ENCODE peak calls at places on chromosome 3, in six cellular contexts. C, K, X, H, F and D are unnamed samples.

GRCh38 chr3:183301937-183302580 is 49.0 kb downstream of the B3GNT5 start:
- DNase-seq in C (no peak), K (no peak), X (no peak), H (no peak), F (no peak), D (no peak)

GRCh38 chr3:120332646-120333045 is 16.5 kb downstream of the LRRC58 start:
- DNase-seq in C (no peak), K (no peak), X (no peak), H (no peak), F (no peak), D (no peak)

GRCh38 chr3:161142486-161142885 is 37.3 kb upstream of the B3GALNT1 start:
- DNase-seq in C (no peak), K (peak), X (no peak), H (no peak), F (no peak), D (peak)

GRCh38 chr3:187263270-187263669 is 28.3 kb downstream of the MASP1 start:
- DNase-seq in C (no peak), K (peak), X (no peak), H (peak), F (no peak), D (no peak)

GRCh38 chr3:137116619-137117018 is 158.8 kb downstream of the IL20RB start:
- DNase-seq in C (no peak), K (no peak), X (no peak), H (no peak), F (no peak), D (no peak)

GRCh38 chr3:36804295-36805055 is 40.1 kb upstream of the DCLK3 start:
- DNase-seq in C (no peak), K (no peak), X (peak), H (no peak), F (no peak), D (no peak)

GRCh38 chr3:69094467-69095205 is 9.9 kb downstream of the ARL6IP5 start:
- DNase-seq in C (no peak), K (peak), X (no peak), H (peak), F (no peak), D (no peak)

GRCh38 chr3:185197071-185197470 is 44.2 kb upstream of the C3orf70 start:
- DNase-seq in C (no peak), K (no peak), X (no peak), H (no peak), F (no peak), D (no peak)

GRCh38 chr3:37806505-37807291 is 55.0 kb upstream of the CTDSPL start:
- DNase-seq in C (no peak), K (no peak), X (no peak), H (no peak), F (no peak), D (no peak)

GRCh38 chr3:110806924-110807323 is 264.7 kb upstream of the NECTIN3 start:
- DNase-seq in C (no peak), K (no peak), X (no peak), H (peak), F (no peak), D (peak)

GRCh38 chr3:105154692-105155091 is 212.0 kb upstream of the ALCAM start:
- DNase-seq in C (no peak), K (no peak), X (no peak), H (no peak), F (no peak), D (no peak)

GRCh38 chr3:141498592-141499223 is 11.9 kb downstream of the RASA2 start:
- DNase-seq in C (peak), K (no peak), X (no peak), H (no peak), F (no peak), D (no peak)

DNA sequence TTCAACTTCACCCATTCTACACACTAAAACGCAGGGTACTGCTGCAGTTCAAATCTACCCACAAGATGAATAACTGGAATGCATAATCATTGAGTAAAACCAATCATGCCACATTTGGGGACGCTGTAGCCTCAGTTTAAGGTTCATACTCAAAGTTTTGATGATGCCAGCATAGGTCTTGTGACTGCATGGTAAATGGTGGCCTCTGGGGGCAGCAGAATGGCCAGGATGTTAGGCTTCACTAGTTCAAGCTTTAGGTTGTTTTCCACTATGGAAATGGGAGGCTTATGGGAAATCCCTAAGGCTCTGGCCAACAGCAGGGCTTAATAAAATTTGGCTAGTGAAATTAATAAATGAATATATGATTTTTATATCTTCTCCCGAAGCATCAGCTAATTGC is 104.3 kb upstream of the TSC22D2 start:
- DNase-seq in C (no peak), K (no peak), X (peak), H (no peak), F (no peak), D (no peak)
- TF ChIP-seq CTCF in C (no peak), K (peak), X (peak), H (peak), F (peak), D (peak)

DNA sequence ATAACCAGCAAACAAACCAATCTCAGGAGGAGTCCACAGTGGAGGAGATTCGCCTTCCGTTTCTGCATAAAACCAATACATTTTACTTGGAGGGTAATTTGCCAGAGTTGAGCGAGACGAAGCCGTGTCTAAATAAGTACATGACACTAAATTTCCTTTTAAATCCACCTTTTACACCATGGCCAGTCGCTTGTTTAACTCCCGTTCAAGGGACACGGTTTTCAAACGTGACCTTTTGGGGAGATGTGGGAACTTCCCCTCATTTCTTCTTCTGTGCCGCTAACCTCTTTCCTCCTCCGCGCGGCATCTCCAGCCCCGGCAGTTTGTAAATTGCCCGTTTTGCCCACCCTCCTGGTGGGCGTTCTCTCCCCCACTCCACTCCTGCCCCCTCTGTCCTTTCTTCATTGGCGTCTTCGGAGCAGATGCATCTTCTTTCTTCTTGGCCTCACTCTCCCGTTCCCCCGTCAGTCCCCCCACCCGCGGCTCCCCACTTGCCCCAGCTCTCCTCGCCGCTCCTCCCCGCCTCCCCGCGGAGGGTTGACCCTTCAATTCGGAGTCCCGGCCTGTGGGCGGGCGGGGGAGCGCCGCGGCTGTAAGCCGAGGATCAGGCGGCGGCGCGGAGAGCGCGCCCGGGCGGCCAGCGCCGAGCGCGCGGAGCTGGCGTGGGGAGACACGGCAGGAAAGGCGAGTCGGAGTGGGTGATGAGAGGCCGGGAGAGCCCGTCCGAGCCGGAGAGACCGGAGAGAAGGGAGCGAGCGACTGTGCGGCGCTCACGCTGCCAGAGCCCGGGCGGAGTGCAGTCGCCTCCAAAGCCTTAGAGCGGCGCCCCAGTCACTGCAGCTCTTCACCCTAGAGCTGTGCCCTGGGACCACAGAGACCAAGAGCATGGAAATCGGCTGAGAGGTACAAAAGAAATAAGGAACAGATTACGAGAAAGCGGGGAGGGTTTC is at the start of gene NLGN1:
- DNase-seq in C (peak), K (peak), X (peak), H (peak), F (peak), D (no peak)
- TF ChIP-seq CTCF in C (no peak), K (no peak), X (no peak), H (peak), F (peak), D (no peak)

DNA sequence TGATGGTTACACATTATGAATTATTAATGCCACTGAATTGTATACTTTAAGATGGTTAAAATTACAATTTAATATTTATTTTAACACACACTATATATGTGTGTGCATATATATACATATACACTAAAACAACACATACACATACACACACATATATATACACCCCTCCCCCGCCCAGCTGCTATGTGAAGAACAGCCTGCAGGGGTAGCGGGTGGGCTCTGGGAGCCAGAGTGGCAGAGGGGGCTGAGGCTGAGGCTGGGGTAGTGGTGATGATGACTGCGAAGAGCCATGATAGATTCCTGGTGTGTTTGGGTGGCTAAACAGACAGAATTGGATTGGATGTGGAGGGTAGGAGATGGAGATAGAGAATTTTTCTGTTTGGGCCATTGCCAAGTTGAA is 39.4 kb upstream of the APEH start:
- DNase-seq in C (no peak), K (no peak), X (no peak), H (no peak), F (no peak), D (no peak)
- TF ChIP-seq CTCF in C (no peak), K (no peak), X (no peak), H (no peak), F (no peak), D (no peak)

GRCh38 chr3:192514081-192514753 is 213.1 kb downstream of the FGF12 start:
- DNase-seq in C (peak), K (peak), X (peak), H (no peak), F (no peak), D (no peak)

GRCh38 chr3:192515661-192516040 is 211.7 kb downstream of the FGF12 start:
- DNase-seq in C (no peak), K (no peak), X (peak), H (no peak), F (no peak), D (no peak)

GRCh38 chr3:192516850-192517249 is 210.5 kb downstream of the FGF12 start:
- DNase-seq in C (no peak), K (no peak), X (no peak), H (no peak), F (no peak), D (no peak)

DNA sequence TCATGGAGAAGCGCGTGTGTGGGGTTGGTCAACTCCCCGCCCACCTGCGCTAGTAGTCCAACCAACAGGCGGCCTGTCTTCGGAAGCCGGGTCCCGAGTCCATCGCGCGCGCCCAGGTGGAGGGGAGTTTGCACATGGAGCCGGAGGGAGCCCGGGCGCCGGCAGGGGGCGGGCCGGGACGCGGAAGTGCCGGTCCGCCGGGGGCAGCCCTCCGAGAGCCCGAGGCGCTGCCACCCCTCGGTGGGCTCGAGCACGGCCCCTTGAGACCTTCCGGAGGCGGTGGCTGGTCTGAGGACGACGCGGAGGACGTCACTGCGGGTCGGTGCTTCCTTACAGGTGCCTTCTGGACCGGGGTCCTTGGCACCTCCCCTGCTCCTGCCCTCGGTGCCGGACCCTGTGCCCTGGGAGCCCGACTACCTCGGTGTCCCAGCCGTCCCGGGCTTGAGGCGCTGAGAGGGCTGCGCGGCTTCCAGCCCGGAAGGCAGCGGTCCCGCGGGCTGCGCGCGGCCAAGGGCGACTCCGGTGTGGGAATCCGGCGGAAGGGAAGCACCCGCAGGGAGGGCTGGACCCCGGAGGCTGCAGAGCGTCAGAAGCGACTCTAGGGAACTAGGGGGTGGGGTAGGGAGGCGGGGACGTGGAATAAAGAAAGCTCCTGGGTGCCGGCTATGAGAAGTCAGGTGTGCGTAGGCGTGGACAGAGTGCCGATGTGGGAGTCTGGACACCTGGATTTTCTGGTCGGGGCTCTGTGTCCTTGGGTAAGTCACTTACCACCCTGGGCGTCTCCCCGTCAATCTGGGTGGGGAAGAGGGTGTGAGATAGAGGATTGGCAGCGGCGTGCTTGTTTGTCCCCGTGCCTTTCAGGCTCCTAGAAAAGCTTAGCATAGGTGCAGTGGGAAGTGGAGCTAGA is 212.3 kb downstream of the FGF12 start:
- DNase-seq in C (peak), K (no peak), X (peak), H (no peak), F (no peak), D (no peak)
- TF ChIP-seq CTCF in C (peak), K (no peak), X (peak), H (no peak), F (peak), D (peak)

GRCh38 chr3:48877671-48878070 is 21.0 kb downstream of the SLC25A20 start:
- DNase-seq in C (no peak), K (peak), X (no peak), H (no peak), F (no peak), D (no peak)

GRCh38 chr3:48881006-48881405 is 17.7 kb downstream of the SLC25A20 start:
- DNase-seq in C (no peak), K (no peak), X (no peak), H (no peak), F (peak), D (no peak)

GRCh38 chr3:48881652-48882114 is 17.0 kb downstream of the SLC25A20 start:
- DNase-seq in C (no peak), K (no peak), X (no peak), H (no peak), F (no peak), D (no peak)

GRCh38 chr3:48879994-48880377 is 18.7 kb downstream of the SLC25A20 start:
- DNase-seq in C (no peak), K (no peak), X (no peak), H (no peak), F (no peak), D (no peak)

GRCh38 chr3:48879307-48879993 is 19.2 kb downstream of the SLC25A20 start:
- DNase-seq in C (no peak), K (no peak), X (no peak), H (no peak), F (no peak), D (no peak)
- TF ChIP-seq CTCF in C (no peak), K (no peak), X (no peak), H (no peak), F (no peak), D (no peak)

GRCh38 chr3:86702381-86702958 is 288.5 kb downstream of the VGLL3 start:
- DNase-seq in C (no peak), K (no peak), X (no peak), H (no peak), F (no peak), D (no peak)
- TF ChIP-seq CTCF in C (peak), K (peak), X (peak), H (peak), F (peak), D (peak)

DNA sequence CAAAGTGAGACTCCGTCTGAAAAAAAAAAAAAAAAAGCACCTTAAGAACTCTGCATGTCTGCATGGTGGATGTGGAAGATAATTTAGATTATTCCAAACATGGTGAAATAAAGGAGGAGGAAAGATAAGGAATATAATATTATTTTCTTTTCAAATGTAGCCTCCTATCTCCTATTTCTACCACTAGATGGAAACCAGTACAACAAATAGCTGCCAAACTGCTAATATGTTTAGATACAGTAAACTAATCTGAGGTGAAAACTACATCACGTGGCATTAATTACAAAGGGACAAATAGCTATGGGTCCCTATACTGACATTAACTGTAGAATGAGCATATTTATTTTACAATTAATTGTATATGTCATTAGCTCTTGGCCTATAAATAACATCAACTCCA is 197.8 kb downstream of the TBC1D5 start:
- DNase-seq in C (no peak), K (no peak), X (no peak), H (no peak), F (no peak), D (no peak)
- TF ChIP-seq CTCF in C (no peak), K (no peak), X (no peak), H (peak), F (peak), D (no peak)